ENCODE peak calls at places on chromosomes 13 and 19, in seven cellular contexts. J, I, V, U, M, S and K are unnamed samples.

GRCh38 chr19:20079487-20079886 is 1.7 kb downstream of the ZNF90 start:
- DNase-seq in S (no peak), M (no peak), J (peak), I (no peak), V (no peak), U (no peak), K (no peak)

GRCh38 chr19:8512991-8513686 is 828 bp downstream of the ZNF414 start:
- DNase-seq in I (no peak), V (no peak), S (no peak), J (no peak), M (no peak), U (no peak), K (no peak)

GRCh38 chr19:42280761-42281174 is 11.7 kb downstream of the CIC start:
- DNase-seq in M (no peak), V (no peak), U (no peak), S (peak), I (no peak), J (no peak), K (no peak)

GRCh38 chr13:109509154-109509905 is 277.1 kb downstream of the IRS2 start:
- DNase-seq in V (no peak), J (peak), M (no peak), I (no peak), S (peak), U (peak), K (no peak)

GRCh38 chr19:28960586-28960985 is 252.4 kb downstream of the UQCRFS1 start:
- DNase-seq in M (no peak), I (no peak), S (no peak), U (no peak), V (no peak), J (no peak), K (no peak)

GRCh38 chr13:50762969-50763568 is 80.4 kb downstream of the DLEU7 start:
- DNase-seq in U (no peak), J (no peak), I (no peak), V (no peak), S (no peak), M (no peak), K (peak)

GRCh38 chr19:46571495-46571894 is 29.6 kb upstream of the CALM3 start:
- DNase-seq in I (no peak), U (peak), J (peak), S (peak), V (no peak), M (no peak), K (no peak)

GRCh38 chr19:53555352-53555751 is 17.4 kb downstream of the ZNF331 start:
- DNase-seq in U (no peak), S (no peak), I (no peak), J (no peak), M (no peak), V (no peak), K (no peak)

GRCh38 chr19:58035863-58036262 is 2.0 kb downstream of the ZSCAN1 start:
- DNase-seq in U (no peak), M (no peak), V (no peak), J (no peak), S (no peak), I (no peak), K (no peak)

GRCh38 chr13:104586010-104586746 is 1520.0 kb upstream of the SLC10A2 start:
- DNase-seq in V (no peak), M (no peak), I (no peak), J (peak), U (peak), S (peak), K (no peak)

GRCh38 chr19:28023064-28023463 is 1189.9 kb downstream of the UQCRFS1 start:
- DNase-seq in I (no peak), M (no peak), J (peak), U (no peak), S (peak), V (no peak), K (no peak)

GRCh38 chr13:39881383-39881782 is 225.9 kb downstream of the COG6 start:
- DNase-seq in J (no peak), M (no peak), V (no peak), S (no peak), U (no peak), I (no peak), K (no peak)

GRCh38 chr13:30585748-30586262 is 31.9 kb upstream of the USPL1 start:
- DNase-seq in M (no peak), J (peak), U (no peak), S (peak), V (no peak), I (no peak), K (no peak)

GRCh38 chr19:13588953-13589833 is 82.9 kb upstream of the CACNA1A start:
- DNase-seq in U (no peak), I (no peak), J (peak), S (peak), M (peak), V (peak), K (peak)

GRCh38 chr13:28494861-28495585 is at the start of gene FLT1:
- DNase-seq in J (peak), U (no peak), S (peak), V (no peak), M (peak), I (peak), K (no peak)

GRCh38 chr19:29831041-29831548 is 19.3 kb downstream of the CCNE1 start:
- DNase-seq in S (no peak), M (no peak), J (peak), U (peak), V (peak), I (no peak), K (no peak)

GRCh38 chr19:52943134-52943883 is 19.4 kb downstream of the ZNF816 start:
- DNase-seq in U (no peak), M (no peak), S (no peak), J (no peak), I (no peak), V (no peak), K (no peak)

GRCh38 chr13:44668707-44669106 is 92.6 kb upstream of the TSC22D1 start:
- DNase-seq in J (peak), U (no peak), S (no peak), M (no peak), I (peak), V (no peak), K (no peak)

GRCh38 chr13:75415720-75416119 is 66.2 kb downstream of the TBC1D4 start:
- DNase-seq in M (no peak), I (peak), S (peak), U (no peak), J (peak), V (no peak), K (no peak)

GRCh38 chr19:6660930-6661329 is 9.0 kb downstream of the TNFSF14 start:
- DNase-seq in U (no peak), V (no peak), J (no peak), M (no peak), I (no peak), S (no peak), K (no peak)

GRCh38 chr13:36533806-36534205 is 101.5 kb downstream of the CCNA1 start:
- DNase-seq in S (no peak), U (peak), I (no peak), J (no peak), V (no peak), M (no peak), K (no peak)

GRCh38 chr19:38264486-38265212 is at the start of gene SPINT2:
- DNase-seq in M (peak), I (no peak), V (no peak), J (no peak), S (no peak), U (no peak), K (no peak)

GRCh38 chr19:40614595-40615411 is 13.6 kb downstream of the LTBP4 start:
- DNase-seq in I (peak), S (peak), V (peak), M (no peak), J (peak), U (peak), K (no peak)